ENCODE peak calls at places on chromosomes 4 and X, in seven cellular contexts. Q is cardiac muscle cell, W is breast epithelium, B is left ventricle myocardium inferior, U is left lung, I is HL-60, K is heart left ventricle. H is an unnamed sample.

GRCh38 chr4:8708401-8709021 is 115.9 kb downstream of the CPZ start:
- DNase-seq in Q (no peak), W (peak), B (peak), U (no peak), I (no peak), K (no peak), H (peak)

GRCh38 chr4:87974856-87975462 is 555 bp upstream of the SPP1 start:
- DNase-seq in Q (peak), W (no peak), B (no peak), U (peak), I (no peak), K (no peak), H (no peak)

GRCh38 chrX:47366051-47366722 is 4.2 kb upstream of the ZNF157 start:
- DNase-seq in Q (peak), W (no peak), B (peak), U (peak), I (peak), K (peak), H (peak)

GRCh38 chr4:18166925-18167324 is 145.4 kb upstream of the LCORL start:
- DNase-seq in Q (no peak), W (no peak), B (no peak), U (no peak), I (no peak), K (no peak), H (no peak)

GRCh38 chr4:146654648-146654975 is 15.9 kb downstream of the POU4F2 start:
- DNase-seq in Q (no peak), W (no peak), B (no peak), U (no peak), I (no peak), K (no peak), H (no peak)

GRCh38 chr4:5098176-5098575 is 46.9 kb downstream of the STK32B start:
- DNase-seq in Q (no peak), W (no peak), B (no peak), U (no peak), I (no peak), K (no peak), H (no peak)

GRCh38 chr4:81213671-81214070 is 1.4 kb downstream of the PRKG2 start:
- DNase-seq in Q (no peak), W (no peak), B (no peak), U (no peak), I (no peak), K (no peak), H (no peak)

GRCh38 chrX:11265352-11265751 is 27.9 kb upstream of the AMELX start:
- DNase-seq in Q (no peak), W (no peak), B (no peak), U (no peak), I (no peak), K (no peak), H (no peak)

GRCh38 chr4:185997287-185997686 is 71.7 kb upstream of the TLR3 start:
- DNase-seq in Q (no peak), W (no peak), B (peak), U (no peak), I (no peak), K (no peak), H (peak)

GRCh38 chr4:55381502-55381901 is 14.3 kb upstream of the TMEM165 start:
- DNase-seq in Q (no peak), W (no peak), B (no peak), U (no peak), I (no peak), K (no peak), H (no peak)

GRCh38 chr4:896216-896615 is 35.9 kb downstream of the GAK start:
- DNase-seq in Q (no peak), W (no peak), B (no peak), U (no peak), I (no peak), K (no peak), H (no peak)

GRCh38 chrX:20066968-20067708 is 49.6 kb downstream of the MAP7D2 start:
- DNase-seq in Q (peak), W (no peak), B (no peak), U (no peak), I (peak), K (no peak), H (no peak)

GRCh38 chrX:77977518-77977917 is 8.1 kb upstream of the PGAM4 start:
- DNase-seq in Q (no peak), W (no peak), B (no peak), U (no peak), I (no peak), K (no peak), H (no peak)

GRCh38 chr4:56466910-56467283 is 520 bp upstream of the SRP72 start:
- DNase-seq in Q (no peak), W (no peak), B (no peak), U (no peak), I (no peak), K (no peak), H (no peak)

GRCh38 chrX:115459883-115460564 is 101.0 kb upstream of the PLS3 start:
- DNase-seq in Q (no peak), W (no peak), B (no peak), U (no peak), I (no peak), K (no peak), H (no peak)

GRCh38 chr4:70722199-70722791 is 531 bp downstream of the RUFY3 start:
- DNase-seq in Q (no peak), W (no peak), B (no peak), U (no peak), I (no peak), K (no peak), H (no peak)

GRCh38 chr4:85748654-85749053 is 273.7 kb downstream of the ARHGAP24 start:
- DNase-seq in Q (peak), W (no peak), B (no peak), U (no peak), I (no peak), K (no peak), H (no peak)

GRCh38 chr4:86558799-86559198 is 35.3 kb upstream of the PTPN13 start:
- DNase-seq in Q (no peak), W (no peak), B (no peak), U (no peak), I (no peak), K (no peak), H (no peak)

GRCh38 chrX:53682885-53683555 is 3.5 kb downstream of the HUWE1 start:
- DNase-seq in Q (peak), W (no peak), B (no peak), U (no peak), I (peak), K (no peak), H (peak)

GRCh38 chr4:113945906-113946305 is 33.5 kb downstream of the ARSJ start:
- DNase-seq in Q (no peak), W (no peak), B (no peak), U (no peak), I (no peak), K (no peak), H (no peak)

GRCh38 chr4:82138376-82138775 is 235.4 kb downstream of the HNRNPD start:
- DNase-seq in Q (no peak), W (no peak), B (no peak), U (no peak), I (no peak), K (no peak), H (no peak)

GRCh38 chr4:2861631-2862436 is 18.2 kb downstream of the ADD1 start:
- DNase-seq in Q (no peak), W (no peak), B (no peak), U (no peak), I (no peak), K (no peak), H (no peak)

GRCh38 chrX:21657318-21658151 is 595 bp downstream of the KLHL34 start:
- DNase-seq in Q (no peak), W (no peak), B (no peak), U (peak), I (no peak), K (no peak), H (no peak)

GRCh38 chr4:15495621-15496020 is 25.9 kb downstream of the CC2D2A start:
- DNase-seq in Q (no peak), W (no peak), B (no peak), U (no peak), I (no peak), K (no peak), H (no peak)

GRCh38 chr4:106329027-106329618 is 12.8 kb downstream of the AIMP1 start:
- DNase-seq in Q (peak), W (no peak), B (no peak), U (no peak), I (peak), K (no peak), H (no peak)

GRCh38 chr4:84750260-84750955 is 167.5 kb downstream of the CDS1 start:
- DNase-seq in Q (peak), W (no peak), B (no peak), U (no peak), I (no peak), K (no peak), H (no peak)

GRCh38 chrX:13893826-13894225 is 76.9 kb upstream of the GPM6B start:
- DNase-seq in Q (no peak), W (no peak), B (peak), U (no peak), I (no peak), K (peak), H (no peak)

GRCh38 chr4:1210971-1211370 is 38.0 kb downstream of the CTBP1 start:
- DNase-seq in Q (no peak), W (no peak), B (peak), U (peak), I (no peak), K (no peak), H (peak)

GRCh38 chr4:139660518-139661149 is 5.0 kb upstream of the MGST2 start:
- DNase-seq in Q (no peak), W (no peak), B (no peak), U (no peak), I (peak), K (no peak), H (no peak)

GRCh38 chr4:119653990-119654389 is 25.4 kb upstream of the PDE5A start:
- DNase-seq in Q (no peak), W (no peak), B (no peak), U (no peak), I (no peak), K (no peak), H (no peak)

GRCh38 chr4:131644619-131645018 is 1504.5 kb upstream of the PCDH10 start:
- DNase-seq in Q (peak), W (no peak), B (no peak), U (no peak), I (no peak), K (no peak), H (no peak)

GRCh38 chrX:150164971-150165605 is 198.0 kb upstream of the MAMLD1 start:
- DNase-seq in Q (no peak), W (no peak), B (no peak), U (no peak), I (no peak), K (no peak), H (no peak)

DNA sequence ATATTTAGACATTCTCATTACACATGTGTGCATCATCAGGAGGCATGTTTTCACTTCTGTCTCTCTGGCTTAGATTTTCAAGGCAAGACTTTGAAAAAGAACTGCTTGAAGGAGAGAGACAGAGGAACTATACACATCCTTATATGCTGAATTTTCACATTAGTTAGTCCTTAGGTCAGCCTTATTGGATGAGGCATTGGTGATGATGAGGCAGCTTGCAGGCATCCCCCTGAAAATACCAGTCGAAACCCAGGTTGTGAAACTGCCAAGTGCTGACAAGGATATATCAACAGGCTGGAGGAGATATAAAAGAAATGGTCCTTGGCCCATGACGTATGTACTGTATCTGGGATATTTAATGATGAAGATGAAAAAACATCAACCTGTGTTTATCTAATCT is 297.2 kb upstream of the AADAT start:
- DNase-seq in Q (no peak), W (no peak), B (no peak), U (no peak), I (no peak), K (no peak), H (no peak)
- H3K27ac ChIP-seq in Q (no peak), W (no peak), B (no peak), U (no peak), I (no peak), K (no peak), H (no peak)

GRCh38 chrX:97743014-97743413 is 859.3 kb downstream of the RPA4 start:
- DNase-seq in Q (no peak), W (no peak), B (no peak), U (no peak), I (no peak), K (no peak), H (no peak)
- TF ChIP-seq CTCF in Q (peak), W (no peak), B (no peak), U (no peak), I (no peak), K (no peak), H (no peak)

GRCh38 chr4:74109894-74110605 is 11.1 kb upstream of the CXCL2 start:
- DNase-seq in Q (no peak), W (no peak), B (no peak), U (no peak), I (no peak), K (no peak), H (no peak)
- H3K27ac ChIP-seq in Q (no peak), W (peak), B (peak), U (peak), I (no peak), K (peak), H (peak)

GRCh38 chrX:70033348-70033747 is 16.4 kb downstream of the AWAT2 start:
- DNase-seq in Q (peak), W (no peak), B (no peak), U (no peak), I (peak), K (no peak), H (no peak)
- TF ChIP-seq CTCF in Q (peak), W (no peak), B (peak), U (peak), I (no peak), K (peak), H (peak)

GRCh38 chrX:1491851-1492349 is 39.2 kb upstream of the ASMTL start:
- DNase-seq in Q (peak), W (no peak), B (no peak), U (no peak), I (peak), K (no peak), H (no peak)
- H3K27ac ChIP-seq in Q (no peak), W (no peak), B (no peak), U (no peak), I (no peak), K (peak), H (no peak)

GRCh38 chrX:98380106-98380505 is 1496.4 kb downstream of the RPA4 start:
- DNase-seq in Q (no peak), W (no peak), B (no peak), U (peak), I (no peak), K (no peak), H (no peak)

GRCh38 chrX:98380556-98380955 is 1496.8 kb downstream of the RPA4 start:
- DNase-seq in Q (no peak), W (no peak), B (no peak), U (peak), I (no peak), K (no peak), H (no peak)

GRCh38 chrX:98379134-98379533 is 1495.4 kb downstream of the RPA4 start:
- DNase-seq in Q (no peak), W (no peak), B (no peak), U (no peak), I (no peak), K (no peak), H (no peak)
- TF ChIP-seq CTCF in Q (no peak), W (no peak), B (no peak), U (no peak), I (no peak), K (no peak), H (no peak)

H was measured in tibial artery.